ENCODE peak calls at places on chromosome 1, in six cellular contexts. C is D341Med; W is stimulated activated CD8-positive, alpha-beta memory T cell treated with anti-CD3 and anti-CD28 coated beads, Interleukin-12 subunit alpha, Interleukin-12 subunit beta, amount 100 ng/mL, for 1 hour; A is stimulated activated CD4-positive, alpha-beta T cell treated with anti-CD3 and anti-CD28 coated beads, Interleukin-4, amount 100 ng/mL, for 48 hours; T is T-cell; O is caudate nucleus. F is an unnamed sample.

GRCh38 chr1:1827456-1827855 is 49.2 kb upstream of the NADK start:
- DNase-seq in C (no peak), T (no peak), W (no peak), A (no peak), O (no peak), F (no peak)

GRCh38 chr1:228273720-228274451 is 66.0 kb downstream of the OBSCN start:
- DNase-seq in W (no peak), O (no peak), T (no peak), C (peak), A (no peak), F (no peak)

GRCh38 chr1:22712502-22713271 is 2.0 kb downstream of the EPHB2 start:
- DNase-seq in W (no peak), T (no peak), O (no peak), C (no peak), A (no peak), F (no peak)

GRCh38 chr1:27672750-27673112 is 739 bp upstream of the IFI6 start:
- DNase-seq in T (no peak), W (no peak), O (no peak), A (no peak), C (no peak), F (no peak)

GRCh38 chr1:31764307-31765040 is at the start of gene ADGRB2:
- DNase-seq in A (no peak), W (no peak), C (peak), O (no peak), T (no peak), F (no peak)

GRCh38 chr1:239386453-239387303 is at the start of gene CHRM3:
- DNase-seq in T (no peak), W (no peak), O (no peak), C (peak), A (peak), F (peak)

GRCh38 chr1:101280049-101280448 is 43.2 kb downstream of the S1PR1 start:
- DNase-seq in C (no peak), A (no peak), T (no peak), O (no peak), W (no peak), F (no peak)

GRCh38 chr1:15627343-15627988 is 10.2 kb downstream of the DDI2 start:
- DNase-seq in W (no peak), T (no peak), A (no peak), O (no peak), C (no peak), F (no peak)

GRCh38 chr1:109739738-109740614 is 862 bp downstream of the GSTM3 start:
- DNase-seq in A (peak), T (peak), W (peak), C (peak), O (peak), F (peak)

GRCh38 chr1:60989745-60990718 is 92.3 kb upstream of the NFIA start:
- DNase-seq in C (no peak), W (no peak), T (no peak), O (no peak), A (no peak), F (no peak)

GRCh38 chr1:53112271-53112774 is 30.1 kb downstream of the SLC1A7 start:
- DNase-seq in A (no peak), O (no peak), T (no peak), C (no peak), W (no peak), F (no peak)

GRCh38 chr1:93591291-93591832 is 90.3 kb downstream of the BCAR3 start:
- DNase-seq in A (no peak), T (no peak), C (no peak), W (no peak), O (no peak), F (no peak)

GRCh38 chr1:26784023-26784871 is 3.5 kb upstream of the PIGV start:
- DNase-seq in A (no peak), O (peak), W (no peak), C (no peak), T (no peak), F (no peak)

GRCh38 chr1:69911301-69911801 is 294.0 kb downstream of the LRRC40 start:
- DNase-seq in A (no peak), O (no peak), T (no peak), W (no peak), C (no peak), F (no peak)

GRCh38 chr1:60924964-60925798 is 157.2 kb upstream of the NFIA start:
- DNase-seq in W (no peak), O (no peak), A (no peak), T (no peak), C (no peak), F (no peak)

GRCh38 chr1:180946537-180947507 is 34.1 kb downstream of the KIAA1614 start:
- DNase-seq in A (no peak), W (no peak), O (no peak), T (no peak), C (no peak), F (no peak)

F was measured in H1.